ENCODE peak calls at places on chromosomes 16 and 17, in nine cellular contexts. J is mucosa of descending colon, O is endothelial cell of umbilical vein, U is pancreas, A is stomach, L is K562, Q is foreskin fibroblast, C is uterus, P is fibroblast of lung. R is an unnamed sample.

GRCh38 chr17:48391460-48391859 is 38.6 kb downstream of the SKAP1 start:
- DNase-seq in J (no peak), O (no peak), U (no peak), A (no peak), L (no peak), Q (no peak), C (no peak), P (peak), R (no peak)

GRCh38 chr17:63635787-63636186 is 13.6 kb downstream of the MAP3K3 start:
- DNase-seq in J (no peak), O (no peak), U (no peak), A (no peak), L (no peak), Q (no peak), C (no peak), P (no peak), R (no peak)

GRCh38 chr17:21358682-21359482 is 17.3 kb upstream of the KCNJ12 start:
- DNase-seq in J (peak), O (no peak), U (no peak), A (peak), L (no peak), Q (no peak), C (no peak), P (no peak), R (no peak)

GRCh38 chr16:10265770-10266615 is 83.8 kb upstream of the GRIN2A start:
- DNase-seq in J (no peak), O (no peak), U (no peak), A (no peak), L (no peak), Q (no peak), C (no peak), P (no peak), R (no peak)

GRCh38 chr17:44111777-44112176 is 11.7 kb downstream of the HDAC5 start:
- DNase-seq in J (no peak), O (no peak), U (no peak), A (no peak), L (no peak), Q (no peak), C (no peak), P (no peak), R (no peak)

GRCh38 chr17:28335959-28336871 is 654 bp downstream of the TNFAIP1 start:
- DNase-seq in J (peak), O (peak), U (peak), A (peak), L (peak), Q (peak), C (peak), P (peak), R (no peak)

GRCh38 chr17:81635431-81635830 is 1.5 kb downstream of the NPLOC4 start:
- DNase-seq in J (no peak), O (no peak), U (no peak), A (no peak), L (no peak), Q (no peak), C (no peak), P (no peak), R (no peak)

GRCh38 chr17:15213381-15214087 is 51.6 kb downstream of the PMP22 start:
- DNase-seq in J (no peak), O (peak), U (no peak), A (no peak), L (peak), Q (no peak), C (no peak), P (peak), R (no peak)

GRCh38 chr17:6670999-6671398 is 19.4 kb downstream of the C17orf100 start:
- DNase-seq in J (no peak), O (no peak), U (no peak), A (no peak), L (no peak), Q (no peak), C (no peak), P (no peak), R (no peak)

GRCh38 chr17:31417051-31417792 is 25.7 kb downstream of the RAB11FIP4 start:
- DNase-seq in J (peak), O (no peak), U (no peak), A (no peak), L (no peak), Q (no peak), C (no peak), P (no peak), R (no peak)

GRCh38 chr17:75086496-75087181 is 1.1 kb upstream of the SLC16A5 start:
- DNase-seq in J (no peak), O (no peak), U (no peak), A (peak), L (no peak), Q (no peak), C (no peak), P (no peak), R (no peak)

GRCh38 chr17:75088465-75088895 is 726 bp downstream of the SLC16A5 start:
- DNase-seq in J (no peak), O (no peak), U (no peak), A (no peak), L (no peak), Q (no peak), C (no peak), P (no peak), R (no peak)

GRCh38 chr17:75088902-75089417 is 1.2 kb downstream of the SLC16A5 start:
- DNase-seq in J (no peak), O (peak), U (no peak), A (peak), L (no peak), Q (no peak), C (peak), P (no peak), R (no peak)

GRCh38 chr17:75087182-75087557 is 584 bp upstream of the SLC16A5 start:
- DNase-seq in J (no peak), O (no peak), U (no peak), A (no peak), L (no peak), Q (no peak), C (no peak), P (no peak), R (no peak)

GRCh38 chr17:75087558-75088453 is at the start of gene SLC16A5:
- DNase-seq in J (peak), O (peak), U (peak), A (peak), L (peak), Q (peak), C (peak), P (peak), R (peak)
- H3K4me3 ChIP-seq in J (peak), O (peak), U (peak), A (peak), L (peak), Q (peak), C (peak), P (peak), R (peak)

GRCh38 chr16:79656537-79657115 is 56.1 kb upstream of the MAF start:
- DNase-seq in J (no peak), O (no peak), U (no peak), A (no peak), L (no peak), Q (no peak), C (no peak), P (no peak), R (no peak)

GRCh38 chr16:79647586-79647985 is 47.0 kb upstream of the MAF start:
- DNase-seq in J (no peak), O (no peak), U (no peak), A (no peak), L (no peak), Q (no peak), C (no peak), P (no peak), R (no peak)

GRCh38 chr16:79653337-79654000 is 52.9 kb upstream of the MAF start:
- DNase-seq in J (peak), O (no peak), U (no peak), A (no peak), L (no peak), Q (no peak), C (peak), P (peak), R (no peak)

GRCh38 chr16:79648846-79649245 is 48.3 kb upstream of the MAF start:
- DNase-seq in J (no peak), O (no peak), U (no peak), A (no peak), L (no peak), Q (no peak), C (no peak), P (no peak), R (no peak)

DNA sequence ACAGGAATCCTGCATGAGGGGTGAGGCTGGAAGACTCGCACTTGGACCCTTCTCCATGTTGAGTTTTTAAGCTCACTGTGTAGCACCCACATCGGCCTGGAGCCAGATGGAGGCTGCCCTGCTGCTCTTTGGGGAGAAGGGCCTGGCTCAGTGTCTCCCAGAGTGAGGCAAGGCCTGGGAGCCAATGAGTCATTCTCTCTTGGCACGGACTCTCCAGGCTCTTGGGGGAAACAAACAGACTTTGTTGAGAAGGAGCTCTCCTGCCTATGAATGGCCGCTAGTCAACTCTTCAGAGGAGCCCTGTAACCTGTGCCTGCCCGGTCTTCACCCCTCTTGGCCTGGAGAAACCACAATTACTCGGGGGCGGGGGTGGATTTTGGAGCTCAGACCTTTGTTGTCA is 50.8 kb upstream of the MAF start:
- DNase-seq in J (peak), O (no peak), U (peak), A (peak), L (no peak), Q (no peak), C (peak), P (peak), R (no peak)
- TF ChIP-seq CTCF in J (no peak), O (no peak), U (no peak), A (no peak), L (no peak), Q (no peak), C (no peak), P (no peak), R (no peak)

GRCh38 chr16:9012848-9013507 is 49.3 kb upstream of the USP7 start:
- DNase-seq in J (no peak), O (peak), U (no peak), A (no peak), L (peak), Q (no peak), C (no peak), P (peak), R (no peak)

GRCh38 chr16:9014389-9014788 is 50.7 kb upstream of the USP7 start:
- DNase-seq in J (no peak), O (no peak), U (no peak), A (no peak), L (no peak), Q (no peak), C (no peak), P (no peak), R (no peak)

GRCh38 chr16:9015489-9015888 is 51.8 kb upstream of the USP7 start:
- DNase-seq in J (no peak), O (no peak), U (no peak), A (no peak), L (no peak), Q (no peak), C (no peak), P (no peak), R (no peak)

GRCh38 chr16:9012330-9012729 is 48.6 kb upstream of the USP7 start:
- DNase-seq in J (no peak), O (no peak), U (no peak), A (no peak), L (no peak), Q (no peak), C (no peak), P (no peak), R (no peak)

GRCh38 chr16:9013508-9013864 is 49.8 kb upstream of the USP7 start:
- DNase-seq in J (no peak), O (no peak), U (no peak), A (no peak), L (no peak), Q (no peak), C (no peak), P (peak), R (no peak)
- H3K4me3 ChIP-seq in J (no peak), O (no peak), U (no peak), A (no peak), L (no peak), Q (no peak), C (no peak), P (no peak), R (no peak)

DNA sequence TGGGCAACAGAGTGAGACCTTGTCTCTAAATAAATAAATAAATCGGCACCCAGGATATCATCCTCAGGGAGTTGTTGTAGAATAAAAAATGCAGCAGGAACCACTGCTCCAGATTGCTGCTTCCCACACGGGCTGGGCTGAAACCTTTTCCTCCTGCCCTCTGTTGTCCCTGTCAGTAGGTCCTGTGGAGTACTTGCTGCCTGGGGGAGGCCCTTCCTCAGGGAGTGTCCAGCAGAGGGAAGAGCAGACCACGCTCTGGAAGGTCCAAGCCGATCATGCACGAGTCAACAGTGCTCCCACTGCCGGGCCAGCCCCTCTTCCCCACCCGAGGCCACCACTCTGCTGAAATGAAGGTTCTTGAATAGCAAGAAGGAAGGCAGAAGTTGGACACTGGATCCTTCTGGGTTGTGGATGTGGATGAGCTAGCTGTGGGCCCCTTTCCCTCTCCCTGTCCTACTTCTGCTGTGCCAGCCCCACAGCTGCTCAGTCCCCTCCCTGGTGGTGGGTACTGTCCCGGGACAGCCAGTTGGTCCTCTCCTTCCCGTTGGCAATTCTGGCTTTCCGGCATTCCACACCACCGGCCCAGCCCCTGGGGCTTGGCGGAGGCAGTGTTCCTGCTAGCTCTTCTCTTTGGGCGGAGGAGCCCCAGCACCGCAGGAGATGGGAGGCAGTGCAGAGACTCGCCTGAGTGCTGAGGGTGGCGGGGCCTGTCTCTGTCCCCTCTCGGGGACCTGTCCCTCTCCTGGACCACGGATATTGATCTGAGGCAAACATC is 10.8 kb downstream of the CDK5R1 start:
- DNase-seq in J (peak), O (no peak), U (no peak), A (no peak), L (no peak), Q (no peak), C (no peak), P (peak), R (no peak)
- TF ChIP-seq CTCF in J (no peak), O (no peak), U (no peak), A (no peak), L (peak), Q (peak), C (no peak), P (no peak), R (no peak)

DNA sequence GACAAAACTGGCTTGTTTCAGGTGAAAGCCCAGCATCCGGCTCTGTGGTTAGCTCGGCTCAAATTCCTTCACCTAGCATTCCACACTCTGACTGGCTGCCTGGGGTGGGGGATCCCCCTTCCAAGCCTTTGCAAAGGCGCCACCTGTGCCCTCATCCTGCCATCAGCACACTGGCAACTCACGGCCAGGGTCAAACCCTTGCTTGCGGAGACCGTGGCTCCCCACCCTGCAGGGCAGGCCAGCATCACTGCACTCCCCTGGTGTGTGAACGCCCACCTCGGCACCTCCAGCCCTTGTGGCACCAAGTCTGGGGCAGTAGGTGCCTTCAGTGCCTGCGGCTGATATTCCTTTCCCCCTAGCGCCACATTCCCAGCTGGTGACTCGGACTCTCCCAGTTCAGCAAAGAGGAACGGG is 1.3 kb downstream of the FLII start:
- DNase-seq in J (no peak), O (no peak), U (no peak), A (peak), L (no peak), Q (no peak), C (no peak), P (no peak), R (no peak)
- H3K4me3 ChIP-seq in J (no peak), O (no peak), U (peak), A (peak), L (peak), Q (peak), C (peak), P (peak), R (peak)

GRCh38 chr16:87391950-87392822 is at the start of gene MAP1LC3B:
- DNase-seq in J (peak), O (peak), U (peak), A (peak), L (peak), Q (peak), C (peak), P (peak), R (peak)

GRCh38 chr16:87395181-87395842 is 3.2 kb downstream of the MAP1LC3B start:
- DNase-seq in J (no peak), O (no peak), U (no peak), A (no peak), L (no peak), Q (no peak), C (no peak), P (no peak), R (no peak)

GRCh38 chr16:87393680-87394055 is 1.5 kb downstream of the MAP1LC3B start:
- DNase-seq in J (no peak), O (no peak), U (no peak), A (no peak), L (no peak), Q (no peak), C (no peak), P (no peak), R (no peak)

GRCh38 chr16:87391324-87391949 is 699 bp upstream of the MAP1LC3B start:
- DNase-seq in J (peak), O (no peak), U (peak), A (peak), L (peak), Q (peak), C (peak), P (peak), R (no peak)

GRCh38 chr16:87392823-87393679 is 915 bp downstream of the MAP1LC3B start:
- DNase-seq in J (peak), O (peak), U (peak), A (peak), L (peak), Q (peak), C (peak), P (peak), R (peak)
- TF ChIP-seq CTCF in J (no peak), O (no peak), U (no peak), A (no peak), L (peak), Q (peak), C (peak), P (peak), R (peak)

R was measured in GM12865.